ENCODE peak calls at places on chromosomes 12 and 14, in nine cellular contexts. One of them, this sample, is unnamed.

GRCh38 chr14:29489911-29490310 is 437.7 kb downstream of the PRKD1 start:
- DNase-seq in gastrocnemius medialis: no peak
- DNase-seq in CD8-positive, alpha-beta memory T cell: no peak
- DNase-seq in transverse colon: no peak
- DNase-seq in esophagus squamous epithelium: no peak
- DNase-seq in CD4-positive, CD25-positive, alpha-beta regulatory T cell: no peak
- DNase-seq in SK-N-MC: no peak
- DNase-seq in aorta: no peak
- DNase-seq in IMR-90: no peak
- DNase-seq in this sample: no peak

GRCh38 chr12:108939594-108939993 is 59.7 kb downstream of the DAO start:
- DNase-seq in IMR-90: peak; percentile 13
- DNase-seq in esophagus squamous epithelium: no peak
- DNase-seq in gastrocnemius medialis: peak; percentile 25
- DNase-seq in CD4-positive, CD25-positive, alpha-beta regulatory T cell: no peak
- DNase-seq in SK-N-MC: no peak
- DNase-seq in aorta: no peak
- DNase-seq in CD8-positive, alpha-beta memory T cell: peak; percentile 7
- DNase-seq in transverse colon: no peak
- DNase-seq in this sample: peak; percentile 10

GRCh38 chr12:80053048-80053790 is 46.1 kb upstream of the OTOGL start:
- DNase-seq in esophagus squamous epithelium: no peak
- DNase-seq in IMR-90: peak; percentile 96
- DNase-seq in aorta: peak; percentile 91
- DNase-seq in CD8-positive, alpha-beta memory T cell: no peak
- DNase-seq in gastrocnemius medialis: peak; percentile 25
- DNase-seq in transverse colon: peak; percentile 54
- DNase-seq in CD4-positive, CD25-positive, alpha-beta regulatory T cell: no peak
- DNase-seq in SK-N-MC: no peak
- DNase-seq in this sample: peak; percentile 75

GRCh38 chr12:38374751-38375150 is 58.2 kb downstream of the ALG10B start:
- DNase-seq in esophagus squamous epithelium: no peak
- DNase-seq in aorta: no peak
- DNase-seq in IMR-90: no peak
- DNase-seq in gastrocnemius medialis: no peak
- DNase-seq in transverse colon: no peak
- DNase-seq in CD4-positive, CD25-positive, alpha-beta regulatory T cell: no peak
- DNase-seq in CD8-positive, alpha-beta memory T cell: no peak
- DNase-seq in SK-N-MC: no peak
- DNase-seq in this sample: no peak

GRCh38 chr14:34640826-34641225 is 10.9 kb upstream of the SNX6 start:
- DNase-seq in aorta: no peak
- DNase-seq in esophagus squamous epithelium: no peak
- DNase-seq in gastrocnemius medialis: no peak
- DNase-seq in IMR-90: no peak
- DNase-seq in transverse colon: no peak
- DNase-seq in CD4-positive, CD25-positive, alpha-beta regulatory T cell: no peak
- DNase-seq in CD8-positive, alpha-beta memory T cell: no peak
- DNase-seq in SK-N-MC: no peak
- DNase-seq in this sample: peak; percentile 18

GRCh38 chr14:105470812-105471771 is 3.5 kb upstream of the CRIP2 start:
- DNase-seq in transverse colon: no peak
- DNase-seq in CD4-positive, CD25-positive, alpha-beta regulatory T cell: no peak
- DNase-seq in esophagus squamous epithelium: no peak
- DNase-seq in aorta: no peak
- DNase-seq in IMR-90: no peak
- DNase-seq in gastrocnemius medialis: no peak
- DNase-seq in CD8-positive, alpha-beta memory T cell: no peak
- DNase-seq in SK-N-MC: no peak
- DNase-seq in this sample: no peak

GRCh38 chr14:98931911-98932310 is 340.1 kb downstream of the BCL11B start:
- DNase-seq in IMR-90: no peak
- DNase-seq in CD4-positive, CD25-positive, alpha-beta regulatory T cell: peak; percentile 39
- DNase-seq in CD8-positive, alpha-beta memory T cell: peak; percentile 87
- DNase-seq in aorta: no peak
- DNase-seq in gastrocnemius medialis: no peak
- DNase-seq in transverse colon: peak; percentile 48
- DNase-seq in esophagus squamous epithelium: no peak
- DNase-seq in SK-N-MC: no peak
- DNase-seq in this sample: no peak

GRCh38 chr12:62631531-62632520 is 165.2 kb downstream of the MON2 start:
- DNase-seq in gastrocnemius medialis: peak; percentile 28
- DNase-seq in CD4-positive, CD25-positive, alpha-beta regulatory T cell: no peak
- DNase-seq in aorta: peak; percentile 74
- DNase-seq in transverse colon: peak; percentile 61
- DNase-seq in CD8-positive, alpha-beta memory T cell: peak; percentile 20
- DNase-seq in SK-N-MC: no peak
- DNase-seq in IMR-90: peak; percentile 61
- DNase-seq in esophagus squamous epithelium: no peak
- DNase-seq in this sample: peak; percentile 68

GRCh38 chr12:13602217-13602616 is 379.2 kb downstream of the GRIN2B start:
- DNase-seq in CD8-positive, alpha-beta memory T cell: no peak
- DNase-seq in CD4-positive, CD25-positive, alpha-beta regulatory T cell: no peak
- DNase-seq in esophagus squamous epithelium: no peak
- DNase-seq in SK-N-MC: no peak
- DNase-seq in IMR-90: no peak
- DNase-seq in transverse colon: no peak
- DNase-seq in aorta: no peak
- DNase-seq in gastrocnemius medialis: no peak
- DNase-seq in this sample: no peak

GRCh38 chr14:55731881-55732498 is 152.0 kb downstream of the KTN1 start:
- DNase-seq in CD4-positive, CD25-positive, alpha-beta regulatory T cell: peak; percentile 5
- DNase-seq in esophagus squamous epithelium: no peak
- DNase-seq in CD8-positive, alpha-beta memory T cell: peak; percentile 31
- DNase-seq in aorta: no peak
- DNase-seq in gastrocnemius medialis: no peak
- DNase-seq in transverse colon: peak; percentile 55
- DNase-seq in SK-N-MC: no peak
- DNase-seq in IMR-90: peak; percentile 24
- DNase-seq in this sample: peak; percentile 46

GRCh38 chr12:8697120-8697475 is 693 bp upstream of the RIMKLB start:
- DNase-seq in gastrocnemius medialis: no peak
- DNase-seq in transverse colon: no peak
- DNase-seq in IMR-90: peak; percentile 27
- DNase-seq in SK-N-MC: no peak
- DNase-seq in esophagus squamous epithelium: no peak
- DNase-seq in CD8-positive, alpha-beta memory T cell: no peak
- DNase-seq in aorta: no peak
- DNase-seq in CD4-positive, CD25-positive, alpha-beta regulatory T cell: peak; percentile 4
- DNase-seq in this sample: peak; percentile 62

GRCh38 chr14:52328286-52328685 is 14.2 kb downstream of the PTGER2 start:
- DNase-seq in transverse colon: no peak
- DNase-seq in esophagus squamous epithelium: no peak
- DNase-seq in gastrocnemius medialis: no peak
- DNase-seq in CD4-positive, CD25-positive, alpha-beta regulatory T cell: no peak
- DNase-seq in CD8-positive, alpha-beta memory T cell: no peak
- DNase-seq in aorta: no peak
- DNase-seq in IMR-90: peak; percentile 88
- DNase-seq in SK-N-MC: no peak
- DNase-seq in this sample: no peak

GRCh38 chr12:113174461-113175384 is 10.6 kb downstream of the DDX54 start:
- DNase-seq in gastrocnemius medialis: peak; percentile 38
- DNase-seq in aorta: peak; percentile 81
- DNase-seq in CD8-positive, alpha-beta memory T cell: peak; percentile 68
- DNase-seq in IMR-90: peak; percentile 52
- DNase-seq in SK-N-MC: no peak
- DNase-seq in esophagus squamous epithelium: no peak
- DNase-seq in CD4-positive, CD25-positive, alpha-beta regulatory T cell: peak; percentile 63
- DNase-seq in transverse colon: peak; percentile 78
- DNase-seq in this sample: peak; percentile 66

GRCh38 chr14:37592288-37593274 is 2.5 kb downstream of the FOXA1 start:
- DNase-seq in aorta: no peak
- DNase-seq in gastrocnemius medialis: no peak
- DNase-seq in CD8-positive, alpha-beta memory T cell: no peak
- DNase-seq in esophagus squamous epithelium: no peak
- DNase-seq in transverse colon: peak; percentile 31
- DNase-seq in CD4-positive, CD25-positive, alpha-beta regulatory T cell: no peak
- DNase-seq in IMR-90: no peak
- DNase-seq in SK-N-MC: no peak
- DNase-seq in this sample: no peak

GRCh38 chr12:121647-122046 is 55.1 kb downstream of the IQSEC3 start:
- DNase-seq in transverse colon: no peak
- DNase-seq in CD4-positive, CD25-positive, alpha-beta regulatory T cell: no peak
- DNase-seq in SK-N-MC: no peak
- DNase-seq in CD8-positive, alpha-beta memory T cell: no peak
- DNase-seq in esophagus squamous epithelium: no peak
- DNase-seq in gastrocnemius medialis: no peak
- DNase-seq in aorta: no peak
- DNase-seq in IMR-90: no peak
- DNase-seq in this sample: no peak
- H3K27ac ChIP-seq in transverse colon: no peak overlapping the region
- H3K27ac ChIP-seq in CD4-positive, CD25-positive, alpha-beta regulatory T cell: no peak overlapping the region
- H3K27ac ChIP-seq in SK-N-MC: no peak overlapping the region
- H3K27ac ChIP-seq in CD8-positive, alpha-beta memory T cell: no peak overlapping the region
- H3K27ac ChIP-seq in esophagus squamous epithelium: no peak overlapping the region
- H3K27ac ChIP-seq in gastrocnemius medialis: no peak overlapping the region
- H3K27ac ChIP-seq in aorta: no peak overlapping the region
- H3K27ac ChIP-seq in IMR-90: no peak overlapping the region
- H3K27ac ChIP-seq in this sample: no peak overlapping the region

GRCh38 chr14:103520657-103521437 is 1.8 kb downstream of the CKB start:
- DNase-seq in CD8-positive, alpha-beta memory T cell: peak; percentile 68
- DNase-seq in gastrocnemius medialis: peak; percentile 70
- DNase-seq in aorta: peak; percentile 82
- DNase-seq in IMR-90: peak; percentile 40
- DNase-seq in transverse colon: peak; percentile 89
- DNase-seq in CD4-positive, CD25-positive, alpha-beta regulatory T cell: peak; percentile 63
- DNase-seq in esophagus squamous epithelium: no peak
- DNase-seq in SK-N-MC: no peak
- DNase-seq in this sample: peak; percentile 49

GRCh38 chr14:103523583-103523969 is 946 bp upstream of the CKB start:
- DNase-seq in gastrocnemius medialis: no peak
- DNase-seq in transverse colon: no peak
- DNase-seq in CD4-positive, CD25-positive, alpha-beta regulatory T cell: no peak
- DNase-seq in esophagus squamous epithelium: no peak
- DNase-seq in SK-N-MC: no peak
- DNase-seq in IMR-90: no peak
- DNase-seq in aorta: no peak
- DNase-seq in CD8-positive, alpha-beta memory T cell: no peak
- DNase-seq in this sample: no peak

GRCh38 chr14:103521438-103521961 is 1.1 kb downstream of the CKB start:
- DNase-seq in aorta: peak; percentile 50
- DNase-seq in esophagus squamous epithelium: no peak
- DNase-seq in transverse colon: no peak
- DNase-seq in SK-N-MC: no peak
- DNase-seq in CD8-positive, alpha-beta memory T cell: no peak
- DNase-seq in CD4-positive, CD25-positive, alpha-beta regulatory T cell: no peak
- DNase-seq in IMR-90: no peak
- DNase-seq in gastrocnemius medialis: no peak
- DNase-seq in this sample: no peak

GRCh38 chr14:103522649-103523582 is at the start of gene CKB:
- DNase-seq in IMR-90: peak; percentile 45
- DNase-seq in aorta: peak; percentile 58
- DNase-seq in esophagus squamous epithelium: no peak
- DNase-seq in SK-N-MC: no peak
- DNase-seq in transverse colon: peak; percentile 83
- DNase-seq in gastrocnemius medialis: peak; percentile 66
- DNase-seq in CD8-positive, alpha-beta memory T cell: no peak
- DNase-seq in CD4-positive, CD25-positive, alpha-beta regulatory T cell: no peak
- DNase-seq in this sample: no peak

GRCh38 chr14:103522028-103522581 is 525 bp downstream of the CKB start:
- DNase-seq in aorta: peak; percentile 62
- DNase-seq in CD8-positive, alpha-beta memory T cell: no peak
- DNase-seq in esophagus squamous epithelium: no peak
- DNase-seq in CD4-positive, CD25-positive, alpha-beta regulatory T cell: no peak
- DNase-seq in gastrocnemius medialis: no peak
- DNase-seq in IMR-90: no peak
- DNase-seq in SK-N-MC: no peak
- DNase-seq in transverse colon: no peak
- DNase-seq in this sample: no peak
- H3K27ac ChIP-seq in aorta: no peak overlapping the region
- H3K27ac ChIP-seq in CD8-positive, alpha-beta memory T cell: no peak overlapping the region
- H3K27ac ChIP-seq in esophagus squamous epithelium: peak overlapping the region; percentile 80
- H3K27ac ChIP-seq in CD4-positive, CD25-positive, alpha-beta regulatory T cell: no peak overlapping the region
- H3K27ac ChIP-seq in gastrocnemius medialis: peak overlapping the region; percentile 66
- H3K27ac ChIP-seq in IMR-90: no peak overlapping the region
- H3K27ac ChIP-seq in SK-N-MC: no peak overlapping the region
- H3K27ac ChIP-seq in transverse colon: peak overlapping the region; percentile 93
- H3K27ac ChIP-seq in this sample: no peak overlapping the region

DNA sequence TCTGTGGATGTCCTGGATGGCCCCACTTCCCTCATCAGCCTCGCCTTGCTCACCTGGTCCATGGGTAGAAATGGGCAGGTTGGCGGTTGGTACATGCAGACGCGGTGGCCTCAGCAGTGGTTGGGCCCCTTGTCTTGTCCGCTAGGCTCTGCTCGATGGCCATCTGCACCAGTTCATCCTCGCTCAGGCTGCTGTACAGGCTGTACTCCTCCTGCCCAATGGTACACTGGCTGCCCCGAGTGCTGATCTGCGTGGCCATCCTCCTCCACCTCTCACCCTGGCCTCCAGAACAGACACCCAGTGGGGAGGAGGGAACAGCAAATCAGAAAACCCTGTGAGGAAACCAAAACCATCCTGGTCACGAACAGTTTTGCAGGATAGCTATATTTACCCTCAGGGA is 12.1 kb downstream of the ASB2 start:
- DNase-seq in transverse colon: no peak
- DNase-seq in IMR-90: no peak
- DNase-seq in CD4-positive, CD25-positive, alpha-beta regulatory T cell: no peak
- DNase-seq in CD8-positive, alpha-beta memory T cell: no peak
- DNase-seq in gastrocnemius medialis: peak; percentile 48
- DNase-seq in esophagus squamous epithelium: no peak
- DNase-seq in SK-N-MC: no peak
- DNase-seq in aorta: no peak
- DNase-seq in this sample: no peak
- H3K27ac ChIP-seq in transverse colon: peak overlapping the region; percentile 73
- H3K27ac ChIP-seq in IMR-90: no peak overlapping the region
- H3K27ac ChIP-seq in CD4-positive, CD25-positive, alpha-beta regulatory T cell: peak overlapping the region; percentile 87
- H3K27ac ChIP-seq in CD8-positive, alpha-beta memory T cell: no peak overlapping the region
- H3K27ac ChIP-seq in gastrocnemius medialis: peak overlapping the region; percentile 99
- H3K27ac ChIP-seq in esophagus squamous epithelium: no peak overlapping the region
- H3K27ac ChIP-seq in SK-N-MC: no peak overlapping the region
- H3K27ac ChIP-seq in aorta: no peak overlapping the region
- H3K27ac ChIP-seq in this sample: no peak overlapping the region

DNA sequence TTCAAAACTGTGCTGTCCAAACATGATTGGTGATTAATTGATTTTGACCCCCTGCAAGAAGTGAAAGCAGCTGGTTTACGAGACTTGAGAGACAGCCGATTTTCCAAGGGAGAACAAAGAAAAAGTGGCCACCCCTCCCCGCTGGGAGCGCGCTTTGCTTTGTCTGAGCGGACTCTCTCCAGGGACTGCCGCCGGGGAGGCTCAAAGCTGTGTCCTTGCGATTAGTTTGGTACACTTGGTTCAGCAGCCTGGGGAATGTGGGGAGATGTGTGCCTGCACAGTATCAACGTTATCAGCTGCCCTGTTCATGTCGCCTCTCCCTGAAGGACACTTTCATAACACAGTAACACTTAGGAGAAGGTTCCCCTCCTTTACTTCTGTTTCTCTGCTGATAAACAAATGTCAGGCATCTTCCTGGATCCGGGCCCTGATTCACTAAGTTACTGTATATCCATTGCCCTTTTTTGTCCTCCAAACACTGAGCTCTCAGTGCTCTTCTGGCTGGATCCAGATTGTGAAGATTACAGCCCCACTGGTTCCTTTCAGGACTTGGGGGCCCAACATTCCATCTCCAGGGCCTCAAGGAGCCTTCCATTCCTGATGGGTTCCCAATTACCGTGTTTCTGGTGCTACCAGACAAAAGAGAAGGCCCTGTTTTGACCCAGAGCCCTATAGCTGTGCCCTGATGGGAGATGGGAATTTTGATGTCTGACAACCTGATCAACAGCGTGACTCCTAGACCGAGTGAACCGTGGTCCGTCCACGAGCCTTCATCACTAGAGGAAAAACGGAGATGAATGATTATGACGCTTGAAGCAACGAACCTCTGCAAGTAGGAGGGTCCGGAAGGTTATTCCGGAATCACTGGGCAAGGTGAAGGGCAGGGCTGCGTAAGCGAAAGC is 31.7 kb upstream of the TUBA1C start:
- DNase-seq in transverse colon: peak; percentile 28
- DNase-seq in IMR-90: peak; percentile 56
- DNase-seq in aorta: peak; percentile 71
- DNase-seq in CD4-positive, CD25-positive, alpha-beta regulatory T cell: no peak
- DNase-seq in SK-N-MC: no peak
- DNase-seq in esophagus squamous epithelium: no peak
- DNase-seq in gastrocnemius medialis: peak; percentile 17
- DNase-seq in CD8-positive, alpha-beta memory T cell: no peak
- DNase-seq in this sample: peak; percentile 71
- H3K27ac ChIP-seq in transverse colon: peak overlapping the region; percentile 91
- H3K27ac ChIP-seq in IMR-90: peak overlapping the region; percentile 88
- H3K27ac ChIP-seq in aorta: peak overlapping the region; percentile 91
- H3K27ac ChIP-seq in CD4-positive, CD25-positive, alpha-beta regulatory T cell: no peak overlapping the region
- H3K27ac ChIP-seq in SK-N-MC: no peak overlapping the region
- H3K27ac ChIP-seq in esophagus squamous epithelium: peak overlapping the region; percentile 8
- H3K27ac ChIP-seq in gastrocnemius medialis: peak overlapping the region; percentile 35
- H3K27ac ChIP-seq in CD8-positive, alpha-beta memory T cell: peak overlapping the region; percentile 66
- H3K27ac ChIP-seq in this sample: no peak overlapping the region